ENCODE peak calls at places on chromosome 21, in seven cellular contexts. One of them, this sample, is unnamed.
A peak's percentile ranks its signal among the peaks of the same experiment; 100 is the strongest.

GRCh38 chr21:38766987-38767722 is 38.6 kb upstream of the ETS2 start:
- DNase-seq in left lung: no peak
- DNase-seq in breast epithelium: no peak
- DNase-seq in ovary: no peak
- DNase-seq in gastrocnemius medialis: no peak
- DNase-seq in transverse colon: peak; percentile 42
- DNase-seq in esophagus squamous epithelium: no peak
- DNase-seq in this sample: no peak

GRCh38 chr21:35697321-35697808 is 363.0 kb downstream of the SETD4 start:
- DNase-seq in breast epithelium: peak; percentile 32
- DNase-seq in transverse colon: peak; percentile 46
- DNase-seq in gastrocnemius medialis: peak; percentile 30
- DNase-seq in esophagus squamous epithelium: no peak
- DNase-seq in left lung: peak; percentile 65
- DNase-seq in ovary: peak; percentile 64
- DNase-seq in this sample: no peak

GRCh38 chr21:36039861-36040260 is 20.5 kb downstream of the SETD4 start:
- DNase-seq in ovary: no peak
- DNase-seq in breast epithelium: no peak
- DNase-seq in left lung: no peak
- DNase-seq in transverse colon: no peak
- DNase-seq in gastrocnemius medialis: no peak
- DNase-seq in esophagus squamous epithelium: no peak
- DNase-seq in this sample: no peak

GRCh38 chr21:45709127-45709526 is 65.6 kb downstream of the PCBP3 start:
- DNase-seq in gastrocnemius medialis: no peak
- DNase-seq in esophagus squamous epithelium: no peak
- DNase-seq in transverse colon: no peak
- DNase-seq in ovary: no peak
- DNase-seq in breast epithelium: no peak
- DNase-seq in left lung: no peak
- DNase-seq in this sample: no peak

GRCh38 chr21:33980276-33980916 is 64.8 kb upstream of the ATP5PO start:
- DNase-seq in left lung: no peak
- DNase-seq in transverse colon: no peak
- DNase-seq in gastrocnemius medialis: no peak
- DNase-seq in esophagus squamous epithelium: no peak
- DNase-seq in ovary: no peak
- DNase-seq in breast epithelium: no peak
- DNase-seq in this sample: no peak

GRCh38 chr21:33966324-33966949 is 50.8 kb upstream of the ATP5PO start:
- DNase-seq in breast epithelium: no peak
- DNase-seq in transverse colon: no peak
- DNase-seq in esophagus squamous epithelium: no peak
- DNase-seq in left lung: no peak
- DNase-seq in gastrocnemius medialis: no peak
- DNase-seq in ovary: no peak
- DNase-seq in this sample: no peak

GRCh38 chr21:37878946-37879660 is 37.2 kb downstream of the KCNJ6 start:
- DNase-seq in left lung: no peak
- DNase-seq in esophagus squamous epithelium: no peak
- DNase-seq in breast epithelium: no peak
- DNase-seq in transverse colon: no peak
- DNase-seq in ovary: no peak
- DNase-seq in gastrocnemius medialis: no peak
- DNase-seq in this sample: no peak

GRCh38 chr21:14054682-14055081 is 156.1 kb downstream of the LIPI start:
- DNase-seq in transverse colon: no peak
- DNase-seq in left lung: peak; percentile 28
- DNase-seq in esophagus squamous epithelium: no peak
- DNase-seq in gastrocnemius medialis: no peak
- DNase-seq in ovary: no peak
- DNase-seq in breast epithelium: no peak
- DNase-seq in this sample: no peak

GRCh38 chr21:16309250-16309971 is 579.6 kb downstream of the USP25 start:
- DNase-seq in ovary: peak; percentile 57
- DNase-seq in esophagus squamous epithelium: no peak
- DNase-seq in transverse colon: no peak
- DNase-seq in gastrocnemius medialis: no peak
- DNase-seq in left lung: no peak
- DNase-seq in breast epithelium: no peak
- DNase-seq in this sample: no peak

GRCh38 chr21:15687208-15687607 is 42.6 kb upstream of the USP25 start:
- DNase-seq in ovary: no peak
- DNase-seq in esophagus squamous epithelium: no peak
- DNase-seq in breast epithelium: no peak
- DNase-seq in left lung: no peak
- DNase-seq in gastrocnemius medialis: no peak
- DNase-seq in transverse colon: no peak
- DNase-seq in this sample: no peak

GRCh38 chr21:20661745-20662470 is 336.3 kb upstream of the NCAM2 start:
- DNase-seq in transverse colon: no peak
- DNase-seq in esophagus squamous epithelium: no peak
- DNase-seq in left lung: no peak
- DNase-seq in gastrocnemius medialis: no peak
- DNase-seq in ovary: no peak
- DNase-seq in breast epithelium: no peak
- DNase-seq in this sample: no peak

GRCh38 chr21:34345892-34346291 is 17.9 kb upstream of the KCNE2 start:
- DNase-seq in transverse colon: no peak
- DNase-seq in left lung: no peak
- DNase-seq in gastrocnemius medialis: peak; percentile 26
- DNase-seq in esophagus squamous epithelium: no peak
- DNase-seq in breast epithelium: no peak
- DNase-seq in ovary: no peak
- DNase-seq in this sample: no peak

GRCh38 chr21:16454371-16454770 is 724.6 kb downstream of the USP25 start:
- DNase-seq in transverse colon: no peak
- DNase-seq in breast epithelium: no peak
- DNase-seq in ovary: no peak
- DNase-seq in gastrocnemius medialis: no peak
- DNase-seq in esophagus squamous epithelium: no peak
- DNase-seq in left lung: no peak
- DNase-seq in this sample: no peak

GRCh38 chr21:46559291-46559983 is 45.4 kb downstream of the S100B start:
- DNase-seq in left lung: no peak
- DNase-seq in breast epithelium: no peak
- DNase-seq in gastrocnemius medialis: no peak
- DNase-seq in transverse colon: no peak
- DNase-seq in esophagus squamous epithelium: no peak
- DNase-seq in ovary: no peak
- DNase-seq in this sample: no peak

GRCh38 chr21:19011448-19011847 is 607.9 kb upstream of the TMPRSS15 start:
- DNase-seq in transverse colon: no peak
- DNase-seq in gastrocnemius medialis: no peak
- DNase-seq in ovary: no peak
- DNase-seq in esophagus squamous epithelium: no peak
- DNase-seq in left lung: no peak
- DNase-seq in breast epithelium: no peak
- DNase-seq in this sample: no peak

GRCh38 chr21:15483138-15483780 is 246.5 kb upstream of the USP25 start:
- DNase-seq in ovary: peak; percentile 87
- DNase-seq in breast epithelium: peak; percentile 71
- DNase-seq in gastrocnemius medialis: peak; percentile 80
- DNase-seq in esophagus squamous epithelium: peak; percentile 11
- DNase-seq in transverse colon: peak; percentile 90
- DNase-seq in left lung: peak; percentile 83
- DNase-seq in this sample: peak; percentile 33

GRCh38 chr21:45542667-45543370 is 579 bp upstream of the SLC19A1 start:
- DNase-seq in transverse colon: no peak
- DNase-seq in ovary: peak; percentile 42
- DNase-seq in esophagus squamous epithelium: no peak
- DNase-seq in gastrocnemius medialis: no peak
- DNase-seq in breast epithelium: peak; percentile 18
- DNase-seq in left lung: peak; percentile 87
- DNase-seq in this sample: no peak

GRCh38 chr21:33936221-33937038 is 20.8 kb upstream of the ATP5PO start:
- DNase-seq in breast epithelium: no peak
- DNase-seq in left lung: no peak
- DNase-seq in esophagus squamous epithelium: no peak
- DNase-seq in gastrocnemius medialis: no peak
- DNase-seq in ovary: no peak
- DNase-seq in transverse colon: no peak
- DNase-seq in this sample: no peak

GRCh38 chr21:34908424-34909055 is 140.6 kb downstream of the RUNX1 start:
- DNase-seq in left lung: no peak
- DNase-seq in gastrocnemius medialis: peak; percentile 9
- DNase-seq in transverse colon: no peak
- DNase-seq in ovary: no peak
- DNase-seq in breast epithelium: no peak
- DNase-seq in esophagus squamous epithelium: no peak
- DNase-seq in this sample: no peak

GRCh38 chr21:32545948-32546441 is 39.3 kb downstream of the TCP10L start:
- DNase-seq in ovary: no peak
- DNase-seq in gastrocnemius medialis: no peak
- DNase-seq in transverse colon: no peak
- DNase-seq in breast epithelium: no peak
- DNase-seq in left lung: no peak
- DNase-seq in esophagus squamous epithelium: no peak
- DNase-seq in this sample: no peak

GRCh38 chr21:32549454-32549853 is 35.9 kb downstream of the TCP10L start:
- DNase-seq in left lung: no peak
- DNase-seq in ovary: no peak
- DNase-seq in breast epithelium: no peak
- DNase-seq in esophagus squamous epithelium: no peak
- DNase-seq in transverse colon: no peak
- DNase-seq in gastrocnemius medialis: no peak
- DNase-seq in this sample: no peak

GRCh38 chr21:32547018-32547417 is 38.3 kb downstream of the TCP10L start:
- DNase-seq in ovary: no peak
- DNase-seq in transverse colon: no peak
- DNase-seq in breast epithelium: no peak
- DNase-seq in esophagus squamous epithelium: no peak
- DNase-seq in left lung: no peak
- DNase-seq in gastrocnemius medialis: no peak
- DNase-seq in this sample: no peak

GRCh38 chr21:32548978-32549377 is 36.3 kb downstream of the TCP10L start:
- DNase-seq in gastrocnemius medialis: no peak
- DNase-seq in left lung: no peak
- DNase-seq in transverse colon: no peak
- DNase-seq in ovary: no peak
- DNase-seq in esophagus squamous epithelium: no peak
- DNase-seq in breast epithelium: no peak
- DNase-seq in this sample: no peak

DNA sequence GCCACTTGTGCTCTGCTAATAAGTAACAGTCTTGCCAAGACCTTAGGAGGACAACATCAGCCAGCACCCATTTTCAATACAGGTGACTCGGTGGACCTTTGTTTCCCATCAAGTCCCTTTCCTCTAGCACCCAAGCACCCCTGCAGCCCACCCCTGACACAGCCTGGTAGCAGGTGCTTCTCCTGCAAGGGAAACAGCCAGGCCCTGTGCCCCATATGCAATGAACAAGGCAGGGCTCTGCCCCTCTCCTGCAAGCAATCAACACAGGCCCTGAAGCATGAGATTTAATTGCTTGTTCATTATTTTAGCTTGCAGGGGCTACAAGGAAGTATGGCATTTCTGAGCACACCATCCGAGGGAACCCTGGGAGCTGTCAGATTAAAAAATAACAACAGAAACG is 35.5 kb downstream of the TCP10L start:
- DNase-seq in ovary: no peak
- DNase-seq in transverse colon: no peak
- DNase-seq in breast epithelium: no peak
- DNase-seq in gastrocnemius medialis: no peak
- DNase-seq in esophagus squamous epithelium: no peak
- DNase-seq in left lung: no peak
- DNase-seq in this sample: no peak
- H3K4me1 ChIP-seq in ovary: no peaks in the 10 kb centered on the region
- H3K4me1 ChIP-seq in transverse colon: no peaks in the 10 kb centered on the region
- H3K4me1 ChIP-seq in breast epithelium: no peaks in the 10 kb centered on the region
- H3K4me1 ChIP-seq in gastrocnemius medialis: no peaks in the 10 kb centered on the region
- H3K4me1 ChIP-seq in esophagus squamous epithelium: no peaks in the 10 kb centered on the region
- H3K4me1 ChIP-seq in left lung: no peaks in the 10 kb centered on the region
- H3K4me1 ChIP-seq in this sample: no peaks in the 10 kb centered on the region

DNA sequence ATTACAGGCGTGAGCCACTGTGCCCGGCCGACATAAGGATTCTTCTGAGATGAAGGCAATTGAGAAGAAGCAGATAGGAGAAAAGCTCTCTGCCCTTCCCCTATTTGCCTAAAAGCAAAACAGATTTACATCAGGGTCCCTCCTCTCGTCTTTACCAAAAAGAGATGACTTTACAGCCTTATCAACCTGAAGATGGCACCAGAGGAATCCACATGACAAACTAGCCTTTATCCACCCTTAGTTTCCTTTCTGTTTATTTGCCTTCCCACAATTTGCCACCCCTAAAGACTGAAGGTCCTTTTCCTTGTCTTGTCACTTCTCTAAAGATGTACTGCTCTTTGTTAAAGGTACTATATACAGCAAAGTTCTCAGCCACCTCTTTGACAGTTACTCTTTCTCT is 70.7 kb upstream of the KRTAP19-8 start:
- DNase-seq in transverse colon: no peak
- DNase-seq in esophagus squamous epithelium: no peak
- DNase-seq in ovary: no peak
- DNase-seq in left lung: no peak
- DNase-seq in breast epithelium: no peak
- DNase-seq in gastrocnemius medialis: no peak
- DNase-seq in this sample: no peak
- TF ChIP-seq CTCF in transverse colon: no peak
- TF ChIP-seq CTCF in esophagus squamous epithelium: no peak
- TF ChIP-seq CTCF in ovary: no peak
- TF ChIP-seq CTCF in left lung: no peak
- TF ChIP-seq CTCF in breast epithelium: no peak
- TF ChIP-seq CTCF in gastrocnemius medialis: no peak
- TF ChIP-seq CTCF in this sample: no peak

DNA sequence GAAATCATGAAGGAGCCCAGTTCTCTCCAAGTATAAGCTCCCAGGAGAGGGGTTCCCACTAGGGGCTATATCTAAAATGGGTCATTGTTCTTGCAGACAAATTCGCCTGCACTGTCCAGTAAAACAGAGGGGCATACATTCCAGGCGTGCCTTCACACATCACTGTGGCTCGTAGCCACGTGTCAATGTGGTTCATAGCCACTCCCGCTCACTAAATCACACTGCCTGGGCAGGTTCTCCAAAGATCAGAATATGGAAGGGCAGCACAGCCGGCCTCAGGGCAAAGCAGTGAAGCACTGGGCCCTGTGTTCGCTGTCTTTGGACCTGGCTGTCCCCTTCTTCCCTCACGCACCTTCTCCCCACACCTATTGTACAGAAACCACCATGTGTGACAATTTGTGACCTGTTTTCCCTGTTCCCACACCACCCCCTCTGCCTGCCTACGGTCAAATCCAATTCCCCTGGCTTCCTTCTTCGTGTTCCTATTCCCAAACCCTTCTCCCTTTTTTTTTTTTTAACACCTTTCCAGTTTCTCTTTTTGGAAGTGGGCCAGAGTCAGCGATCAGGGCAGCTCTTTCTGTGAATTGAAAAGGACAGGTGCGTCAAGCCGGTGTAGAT is 26.9 kb upstream of the ABCG1 start:
- DNase-seq in ovary: no peak
- DNase-seq in left lung: no peak
- DNase-seq in esophagus squamous epithelium: no peak
- DNase-seq in gastrocnemius medialis: no peak
- DNase-seq in transverse colon: no peak
- DNase-seq in breast epithelium: peak; percentile 17
- DNase-seq in this sample: no peak
- H3K4me1 ChIP-seq in ovary: no peaks in the 10 kb centered on the region
- H3K4me1 ChIP-seq in left lung: peaks cover 9% of the 10 kb centered on the region
- H3K4me1 ChIP-seq in esophagus squamous epithelium: no peaks in the 10 kb centered on the region
- H3K4me1 ChIP-seq in gastrocnemius medialis: no peaks in the 10 kb centered on the region
- H3K4me1 ChIP-seq in transverse colon: peaks cover 9% of the 10 kb centered on the region
- H3K4me1 ChIP-seq in breast epithelium: no peaks in the 10 kb centered on the region
- H3K4me1 ChIP-seq in this sample: no peaks in the 10 kb centered on the region

GRCh38 chr21:41043008-41043407 is 125.0 kb upstream of the BACE2 start:
- DNase-seq in breast epithelium: no peak
- DNase-seq in left lung: no peak
- DNase-seq in esophagus squamous epithelium: no peak
- DNase-seq in transverse colon: no peak
- DNase-seq in gastrocnemius medialis: no peak
- DNase-seq in ovary: no peak
- DNase-seq in this sample: no peak
- TF ChIP-seq CTCF in breast epithelium: no peak
- TF ChIP-seq CTCF in left lung: no peak
- TF ChIP-seq CTCF in esophagus squamous epithelium: no peak
- TF ChIP-seq CTCF in transverse colon: no peak
- TF ChIP-seq CTCF in gastrocnemius medialis: no peak
- TF ChIP-seq CTCF in ovary: no peak
- TF ChIP-seq CTCF in this sample: no peak